ENCODE peak calls at places on chromosome 4, in four cellular contexts. One of them, this sample, is unnamed.

GRCh38 chr4:44629280-44629866 is 22.1 kb downstream of the YIPF7 start:
- DNase-seq in GM12878: peak
- DNase-seq in H1: peak
- DNase-seq in HepG2: peak
- DNase-seq in this sample: peak

GRCh38 chr4:152352645-152353116 is 183.2 kb downstream of the FBXW7 start:
- DNase-seq in GM12878: peak
- DNase-seq in HepG2: peak
- DNase-seq in H1: peak
- DNase-seq in this sample: peak

GRCh38 chr4:151043803-151044535 is 28.9 kb upstream of the LRBA start:
- DNase-seq in H1: no peak
- DNase-seq in GM12878: no peak
- DNase-seq in HepG2: peak
- DNase-seq in this sample: no peak

GRCh38 chr4:53987761-53988171 is 76.6 kb downstream of the CHIC2 start:
- DNase-seq in H1: no peak
- DNase-seq in GM12878: no peak
- DNase-seq in HepG2: peak
- DNase-seq in this sample: no peak

GRCh38 chr4:71239365-71239764 is 99.5 kb upstream of the SLC4A4 start:
- DNase-seq in HepG2: no peak
- DNase-seq in GM12878: no peak
- DNase-seq in H1: no peak
- DNase-seq in this sample: no peak

GRCh38 chr4:25662306-25662705 is 6.7 kb downstream of the SLC34A2 start:
- DNase-seq in HepG2: no peak
- DNase-seq in GM12878: no peak
- DNase-seq in H1: no peak
- DNase-seq in this sample: no peak

GRCh38 chr4:8101213-8101781 is 57.3 kb downstream of the ABLIM2 start:
- DNase-seq in H1: no peak
- DNase-seq in GM12878: no peak
- DNase-seq in HepG2: peak
- DNase-seq in this sample: no peak

GRCh38 chr4:114281561-114281960 is 302.1 kb upstream of the ARSJ start:
- DNase-seq in GM12878: no peak
- DNase-seq in HepG2: no peak
- DNase-seq in H1: no peak
- DNase-seq in this sample: no peak

DNA sequence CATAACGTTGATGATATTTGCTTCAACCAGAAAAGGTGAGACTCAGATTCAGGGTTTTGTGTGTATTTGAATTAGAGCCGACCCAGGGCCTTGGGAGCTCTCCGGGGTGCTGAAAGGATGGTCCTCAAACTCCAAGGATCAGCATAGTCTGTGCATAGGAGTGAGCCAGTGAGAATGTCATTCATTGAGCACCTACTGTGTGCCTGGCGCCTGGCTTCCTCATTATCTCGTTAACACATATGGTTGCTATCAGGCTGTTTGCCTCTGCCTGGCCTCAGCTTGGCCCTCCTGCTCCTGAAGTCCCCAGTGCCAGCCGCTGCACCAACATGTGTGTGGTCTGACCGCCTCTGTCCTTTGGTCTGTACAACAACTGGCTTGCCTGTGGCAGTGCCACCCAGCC is 25.1 kb upstream of the JAKMIP1 start:
- DNase-seq in HepG2: no peak
- DNase-seq in H1: no peak
- DNase-seq in GM12878: no peak
- DNase-seq in this sample: peak
- TF ChIP-seq SUZ12 in HepG2: no peak
- TF ChIP-seq SUZ12 in H1: no peak
- TF ChIP-seq SUZ12 in GM12878: no peak
- TF ChIP-seq SUZ12 in this sample: no peak

GRCh38 chr4:56907489-56908205 is at the start of gene REST:
- DNase-seq in GM12878: no peak
- DNase-seq in HepG2: peak
- DNase-seq in H1: peak
- DNase-seq in this sample: peak
- TF ChIP-seq ZNF274 in GM12878: no peak
- TF ChIP-seq ZNF274 in HepG2: no peak
- TF ChIP-seq ZNF274 in H1: no peak
- TF ChIP-seq ZNF274 in this sample: no peak

DNA sequence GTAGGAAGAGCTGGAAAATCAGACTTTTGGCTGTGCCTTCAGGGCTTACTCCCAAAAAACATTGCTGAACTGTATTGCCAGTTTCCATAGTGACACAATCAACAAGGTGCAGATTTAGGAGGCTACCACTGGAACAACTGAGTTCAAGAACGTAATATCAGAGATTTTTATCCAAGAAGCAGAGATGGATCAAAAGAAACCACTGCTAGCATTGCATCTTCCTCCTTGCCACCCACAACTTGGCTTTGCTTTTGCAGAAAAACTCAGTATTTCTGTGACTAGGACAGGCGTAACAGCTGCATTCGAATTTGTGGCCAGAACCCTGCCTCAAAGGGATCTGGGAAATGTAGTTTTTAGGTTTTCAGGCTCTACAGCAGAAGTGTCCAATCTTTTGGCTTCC is 27.8 kb upstream of the WDFY3 start:
- DNase-seq in GM12878: no peak
- DNase-seq in H1: no peak
- DNase-seq in HepG2: no peak
- DNase-seq in this sample: no peak
- TF ChIP-seq SUZ12 in GM12878: no peak
- TF ChIP-seq SUZ12 in H1: no peak
- TF ChIP-seq SUZ12 in HepG2: no peak
- TF ChIP-seq SUZ12 in this sample: no peak

DNA sequence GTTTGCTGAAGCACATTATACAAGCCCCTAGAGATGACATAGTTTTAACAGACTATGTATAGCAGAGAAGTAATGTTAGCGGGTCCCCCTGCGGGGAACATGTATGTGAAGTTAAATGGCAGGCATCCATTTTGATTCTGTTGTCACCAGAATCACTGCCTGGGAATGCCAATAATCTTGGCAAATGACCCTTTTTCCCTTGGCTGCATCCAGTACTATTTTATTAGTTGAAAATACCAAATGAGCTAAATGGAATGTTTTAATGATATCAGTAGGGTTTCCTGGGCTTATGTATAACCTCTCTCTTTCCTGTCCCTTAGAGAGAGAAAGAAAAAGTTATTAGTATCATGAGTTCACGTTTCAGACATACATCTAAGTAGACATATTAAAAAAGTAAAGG is 93.6 kb downstream of the LIMCH1 start:
- DNase-seq in H1: no peak
- DNase-seq in GM12878: no peak
- DNase-seq in HepG2: no peak
- DNase-seq in this sample: no peak
- TF ChIP-seq ZNF274 in H1: no peak
- TF ChIP-seq ZNF274 in GM12878: no peak
- TF ChIP-seq ZNF274 in HepG2: no peak
- TF ChIP-seq ZNF274 in this sample: no peak

GRCh38 chr4:98496446-98496845 is 162.0 kb downstream of the TSPAN5 start:
- DNase-seq in H1: no peak
- DNase-seq in GM12878: no peak
- DNase-seq in HepG2: no peak
- DNase-seq in this sample: no peak
- TF ChIP-seq SUZ12 in H1: no peak
- TF ChIP-seq SUZ12 in GM12878: no peak
- TF ChIP-seq SUZ12 in HepG2: no peak
- TF ChIP-seq SUZ12 in this sample: no peak